ENCODE peak calls at places on chromosome 2, in four cellular contexts. One of them, this sample, is unnamed.
A peak's percentile ranks its signal among the peaks of the same experiment; 100 is the strongest.

GRCh38 chr2:170873035-170873692 is 55.9 kb upstream of the GORASP2 start:
- DNase-seq in kidney: peak; percentile 81
- DNase-seq in AG10803: peak; percentile 65
- DNase-seq in bronchial epithelial cell: peak; percentile 53
- DNase-seq in this sample: peak; percentile 73

GRCh38 chr2:46655551-46656436 is 176.4 kb downstream of the TMEM247 start:
- DNase-seq in kidney: peak; percentile 71
- DNase-seq in AG10803: peak; percentile 93
- DNase-seq in bronchial epithelial cell: peak; percentile 39
- DNase-seq in this sample: no peak

GRCh38 chr2:7722212-7722910 is 805.1 kb downstream of the RNF144A start:
- DNase-seq in kidney: no peak
- DNase-seq in AG10803: no peak
- DNase-seq in bronchial epithelial cell: no peak
- DNase-seq in this sample: no peak

GRCh38 chr2:1600191-1601063 is 143.9 kb downstream of the PXDN start:
- DNase-seq in kidney: peak; percentile 60
- DNase-seq in AG10803: peak; percentile 27
- DNase-seq in bronchial epithelial cell: no peak
- DNase-seq in this sample: no peak

GRCh38 chr2:224357098-224357901 is 44.6 kb downstream of the FAM124B start:
- DNase-seq in kidney: no peak
- DNase-seq in AG10803: peak; percentile 64
- DNase-seq in bronchial epithelial cell: peak; percentile 71
- DNase-seq in this sample: no peak

GRCh38 chr2:203706403-203706802 is at the start of gene CD28:
- DNase-seq in kidney: peak; percentile 81
- DNase-seq in AG10803: no peak
- DNase-seq in bronchial epithelial cell: no peak
- DNase-seq in this sample: no peak

GRCh38 chr2:141522702-141523101 is 608.1 kb downstream of the LRP1B start:
- DNase-seq in kidney: no peak
- DNase-seq in AG10803: no peak
- DNase-seq in bronchial epithelial cell: no peak
- DNase-seq in this sample: no peak

GRCh38 chr2:160085662-160086061 is 23.2 kb upstream of the PLA2R1 start:
- DNase-seq in kidney: no peak
- DNase-seq in AG10803: no peak
- DNase-seq in bronchial epithelial cell: no peak
- DNase-seq in this sample: no peak

GRCh38 chr2:227365833-227366232 is 13.3 kb downstream of the TM4SF20 start:
- DNase-seq in kidney: no peak
- DNase-seq in AG10803: no peak
- DNase-seq in bronchial epithelial cell: no peak
- DNase-seq in this sample: no peak

GRCh38 chr2:71463342-71463654 is 9.9 kb downstream of the DYSF start:
- DNase-seq in kidney: no peak
- DNase-seq in AG10803: no peak
- DNase-seq in bronchial epithelial cell: no peak
- DNase-seq in this sample: no peak

GRCh38 chr2:9836074-9836473 is 7.2 kb upstream of the TAF1B start:
- DNase-seq in kidney: no peak
- DNase-seq in AG10803: no peak
- DNase-seq in bronchial epithelial cell: no peak
- DNase-seq in this sample: no peak

GRCh38 chr2:101253713-101254085 is 1.0 kb downstream of the CNOT11 start:
- DNase-seq in kidney: no peak
- DNase-seq in AG10803: no peak
- DNase-seq in bronchial epithelial cell: peak; percentile 21
- DNase-seq in this sample: no peak

GRCh38 chr2:1588051-1588993 is 156.0 kb downstream of the PXDN start:
- DNase-seq in kidney: peak; percentile 58
- DNase-seq in AG10803: no peak
- DNase-seq in bronchial epithelial cell: no peak
- DNase-seq in this sample: peak; percentile 33

GRCh38 chr2:26316041-26316440 is 29.9 kb upstream of the SELENOI start:
- DNase-seq in kidney: no peak
- DNase-seq in AG10803: peak; percentile 15
- DNase-seq in bronchial epithelial cell: no peak
- DNase-seq in this sample: no peak

GRCh38 chr2:120886534-120886961 is 150.9 kb downstream of the GLI2 start:
- DNase-seq in kidney: no peak
- DNase-seq in AG10803: no peak
- DNase-seq in bronchial epithelial cell: no peak
- DNase-seq in this sample: peak; percentile 38

GRCh38 chr2:64401501-64401880 is 52.5 kb upstream of the LGALSL start:
- DNase-seq in kidney: no peak
- DNase-seq in AG10803: no peak
- DNase-seq in bronchial epithelial cell: no peak
- DNase-seq in this sample: no peak

GRCh38 chr2:147873859-147874483 is 29.1 kb downstream of the ACVR2A start:
- DNase-seq in kidney: no peak
- DNase-seq in AG10803: no peak
- DNase-seq in bronchial epithelial cell: no peak
- DNase-seq in this sample: no peak

GRCh38 chr2:172200495-172201085 is 97.9 kb upstream of the DLX2 start:
- DNase-seq in kidney: no peak
- DNase-seq in AG10803: peak; percentile 40
- DNase-seq in bronchial epithelial cell: peak; percentile 67
- DNase-seq in this sample: no peak

GRCh38 chr2:37654932-37655331 is 16.5 kb downstream of the CDC42EP3 start:
- DNase-seq in kidney: no peak
- DNase-seq in AG10803: no peak
- DNase-seq in bronchial epithelial cell: no peak
- DNase-seq in this sample: no peak

GRCh38 chr2:106314427-106314826 is 120.3 kb upstream of the UXS1 start:
- DNase-seq in kidney: no peak
- DNase-seq in AG10803: no peak
- DNase-seq in bronchial epithelial cell: no peak
- DNase-seq in this sample: no peak

GRCh38 chr2:64601785-64602391 is 51.8 kb downstream of the SERTAD2 start:
- DNase-seq in kidney: no peak
- DNase-seq in AG10803: no peak
- DNase-seq in bronchial epithelial cell: no peak
- DNase-seq in this sample: no peak

GRCh38 chr2:237435844-237436590 is 22.1 kb upstream of the COL6A3 start:
- DNase-seq in kidney: no peak
- DNase-seq in AG10803: peak; percentile 90
- DNase-seq in bronchial epithelial cell: no peak
- DNase-seq in this sample: no peak

GRCh38 chr2:200987137-200987536 is 23.7 kb upstream of the ORC2 start:
- DNase-seq in kidney: no peak
- DNase-seq in AG10803: no peak
- DNase-seq in bronchial epithelial cell: no peak
- DNase-seq in this sample: no peak

GRCh38 chr2:233386382-233387041 is 32.2 kb downstream of the DGKD start:
- DNase-seq in kidney: peak; percentile 60
- DNase-seq in AG10803: peak; percentile 30
- DNase-seq in bronchial epithelial cell: peak; percentile 38
- DNase-seq in this sample: no peak

GRCh38 chr2:227655454-227655853 is 11.2 kb upstream of the SCYGR5 start:
- DNase-seq in kidney: no peak
- DNase-seq in AG10803: peak; percentile 82
- DNase-seq in bronchial epithelial cell: peak; percentile 94
- DNase-seq in this sample: no peak

GRCh38 chr2:190655570-190655969 is 6.7 kb downstream of the NAB1 start:
- DNase-seq in kidney: no peak
- DNase-seq in AG10803: no peak
- DNase-seq in bronchial epithelial cell: no peak
- DNase-seq in this sample: no peak

GRCh38 chr2:236702693-236703092 is 133.1 kb downstream of the ACKR3 start:
- DNase-seq in kidney: no peak
- DNase-seq in AG10803: no peak
- DNase-seq in bronchial epithelial cell: no peak
- DNase-seq in this sample: no peak

GRCh38 chr2:28359222-28360065 is 33.2 kb upstream of the FOSL2 start:
- DNase-seq in kidney: no peak
- DNase-seq in AG10803: no peak
- DNase-seq in bronchial epithelial cell: peak; percentile 58
- DNase-seq in this sample: peak; percentile 79

GRCh38 chr2:200471324-200471848 is 38.5 kb downstream of the KCTD18 start:
- DNase-seq in kidney: no peak
- DNase-seq in AG10803: no peak
- DNase-seq in bronchial epithelial cell: peak; percentile 18
- DNase-seq in this sample: no peak

GRCh38 chr2:42756150-42756549 is 7.8 kb downstream of the OXER1 start:
- DNase-seq in kidney: no peak
- DNase-seq in AG10803: no peak
- DNase-seq in bronchial epithelial cell: no peak
- DNase-seq in this sample: no peak

GRCh38 chr2:10289891-10290290 is 12.8 kb upstream of the HPCAL1 start:
- DNase-seq in kidney: no peak
- DNase-seq in AG10803: peak; percentile 34
- DNase-seq in bronchial epithelial cell: peak; percentile 92
- DNase-seq in this sample: no peak

GRCh38 chr2:180291552-180292421 is 284.7 kb upstream of the CWC22 start:
- DNase-seq in kidney: no peak
- DNase-seq in AG10803: no peak
- DNase-seq in bronchial epithelial cell: peak; percentile 89
- DNase-seq in this sample: no peak

GRCh38 chr2:234957533-234958135 is 5.8 kb downstream of the SH3BP4 start:
- DNase-seq in kidney: peak; percentile 20
- DNase-seq in AG10803: peak; percentile 54
- DNase-seq in bronchial epithelial cell: peak; percentile 76
- DNase-seq in this sample: peak; percentile 12

GRCh38 chr2:10188211-10188610 is 65.7 kb downstream of the RRM2 start:
- DNase-seq in kidney: no peak
- DNase-seq in AG10803: peak; percentile 14
- DNase-seq in bronchial epithelial cell: peak; percentile 15
- DNase-seq in this sample: no peak

GRCh38 chr2:128549646-128550260 is 231.1 kb upstream of the HS6ST1 start:
- DNase-seq in kidney: peak; percentile 61
- DNase-seq in AG10803: peak; percentile 26
- DNase-seq in bronchial epithelial cell: no peak
- DNase-seq in this sample: no peak

This sample was measured in lower lobe of right lung.